ENCODE peak calls at places on chromosomes 13 and 19, in seven cellular contexts. W, N, G, P, B, V and U are unnamed samples.

GRCh38 chr13:92460479-92460878 is 766.1 kb upstream of the GPC6 start:
- DNase-seq in W (no peak), N (no peak), G (no peak), P (no peak), B (no peak), V (no peak), U (no peak)

GRCh38 chr13:73998631-73999030 is 135.6 kb downstream of the KLF12 start:
- DNase-seq in W (no peak), N (no peak), G (no peak), P (no peak), B (no peak), V (no peak), U (no peak)

GRCh38 chr19:13195678-13196077 is 45.5 kb downstream of the IER2 start:
- DNase-seq in W (peak; percentile 56), N (peak; percentile 87), G (no peak), P (no peak), B (no peak), V (no peak), U (peak; percentile 28)

GRCh38 chr19:18437481-18438330 is at the start of gene ISYNA1:
- DNase-seq in W (peak; percentile 74), N (peak; percentile 74), G (peak; percentile 62), P (peak; percentile 82), B (peak; percentile 55), V (peak; percentile 33), U (no peak)

GRCh38 chr13:48962281-48962680 is 13.4 kb upstream of the FNDC3A start:
- DNase-seq in W (no peak), N (no peak), G (no peak), P (no peak), B (no peak), V (no peak), U (no peak)

GRCh38 chr19:33814181-33815165 is 17.8 kb downstream of the KCTD15 start:
- DNase-seq in W (no peak), N (no peak), G (no peak), P (peak; percentile 29), B (no peak), V (no peak), U (no peak)

GRCh38 chr13:82294226-82294625 is 1588.0 kb downstream of the SLITRK1 start:
- DNase-seq in W (no peak), N (no peak), G (no peak), P (no peak), B (no peak), V (no peak), U (no peak)

GRCh38 chr19:56837892-56838679 is 2.4 kb downstream of the PEG3 start:
- DNase-seq in W (no peak), N (no peak), G (no peak), P (peak; percentile 84), B (no peak), V (no peak), U (no peak)

GRCh38 chr19:38392707-38393308 is 4.3 kb downstream of the SPRED3 start:
- DNase-seq in W (no peak), N (no peak), G (peak; percentile 45), P (no peak), B (peak; percentile 55), V (no peak), U (no peak)

GRCh38 chr19:48872182-48872883 is at the start of gene PPP1R15A:
- DNase-seq in W (peak; percentile 99), N (peak; percentile 99), G (peak; percentile 98), P (peak; percentile 98), B (peak; percentile 97), V (peak; percentile 94), U (peak; percentile 91)

GRCh38 chr13:82477436-82477835 is 1404.8 kb downstream of the SLITRK1 start:
- DNase-seq in W (no peak), N (no peak), G (no peak), P (no peak), B (no peak), V (no peak), U (no peak)